ENCODE peak calls at places on chromosomes 2 and 18, in six cellular contexts. One of them, this sample, is unnamed.

GRCh38 chr2:39492095-39492590 is 55.1 kb upstream of the MAP4K3 start:
- DNase-seq in transverse colon: no peak
- DNase-seq in effector memory CD4-positive, alpha-beta T cell: no peak
- DNase-seq in CD8-positive, alpha-beta T cell: no peak
- DNase-seq in fibroblast of villous mesenchyme: peak
- DNase-seq in H7: no peak
- DNase-seq in this sample: no peak

GRCh38 chr18:70301667-70302066 is 12.8 kb downstream of the SOCS6 start:
- DNase-seq in fibroblast of villous mesenchyme: no peak
- DNase-seq in CD8-positive, alpha-beta T cell: no peak
- DNase-seq in H7: no peak
- DNase-seq in transverse colon: no peak
- DNase-seq in effector memory CD4-positive, alpha-beta T cell: no peak
- DNase-seq in this sample: no peak

GRCh38 chr2:84290537-84290936 is 168.5 kb downstream of the SUCLG1 start:
- DNase-seq in effector memory CD4-positive, alpha-beta T cell: no peak
- DNase-seq in H7: no peak
- DNase-seq in fibroblast of villous mesenchyme: no peak
- DNase-seq in CD8-positive, alpha-beta T cell: no peak
- DNase-seq in transverse colon: no peak
- DNase-seq in this sample: peak

GRCh38 chr2:160612266-160612864 is 118.8 kb upstream of the RBMS1 start:
- DNase-seq in CD8-positive, alpha-beta T cell: no peak
- DNase-seq in effector memory CD4-positive, alpha-beta T cell: no peak
- DNase-seq in fibroblast of villous mesenchyme: no peak
- DNase-seq in H7: no peak
- DNase-seq in transverse colon: no peak
- DNase-seq in this sample: no peak

GRCh38 chr2:210445116-210445707 is 31.3 kb downstream of the LANCL1 start:
- DNase-seq in effector memory CD4-positive, alpha-beta T cell: no peak
- DNase-seq in transverse colon: no peak
- DNase-seq in H7: no peak
- DNase-seq in CD8-positive, alpha-beta T cell: no peak
- DNase-seq in fibroblast of villous mesenchyme: peak
- DNase-seq in this sample: no peak

GRCh38 chr2:126880262-126880800 is 18.4 kb upstream of the TEX51 start:
- DNase-seq in H7: no peak
- DNase-seq in fibroblast of villous mesenchyme: no peak
- DNase-seq in transverse colon: no peak
- DNase-seq in CD8-positive, alpha-beta T cell: no peak
- DNase-seq in effector memory CD4-positive, alpha-beta T cell: no peak
- DNase-seq in this sample: no peak

GRCh38 chr18:62957885-62958472 is 242.6 kb downstream of the PHLPP1 start:
- DNase-seq in CD8-positive, alpha-beta T cell: no peak
- DNase-seq in H7: no peak
- DNase-seq in transverse colon: peak
- DNase-seq in fibroblast of villous mesenchyme: peak
- DNase-seq in effector memory CD4-positive, alpha-beta T cell: no peak
- DNase-seq in this sample: peak

GRCh38 chr2:165787334-165787733 is 6.7 kb downstream of the GALNT3 start:
- DNase-seq in fibroblast of villous mesenchyme: no peak
- DNase-seq in effector memory CD4-positive, alpha-beta T cell: no peak
- DNase-seq in transverse colon: no peak
- DNase-seq in H7: no peak
- DNase-seq in CD8-positive, alpha-beta T cell: no peak
- DNase-seq in this sample: no peak

GRCh38 chr2:98572676-98573075 is 35.6 kb downstream of the COA5 start:
- DNase-seq in H7: no peak
- DNase-seq in transverse colon: no peak
- DNase-seq in fibroblast of villous mesenchyme: no peak
- DNase-seq in CD8-positive, alpha-beta T cell: no peak
- DNase-seq in effector memory CD4-positive, alpha-beta T cell: no peak
- DNase-seq in this sample: no peak

GRCh38 chr2:190562121-190562520 is 27.6 kb upstream of the NEMP2 start:
- DNase-seq in fibroblast of villous mesenchyme: no peak
- DNase-seq in H7: peak
- DNase-seq in effector memory CD4-positive, alpha-beta T cell: no peak
- DNase-seq in transverse colon: no peak
- DNase-seq in CD8-positive, alpha-beta T cell: no peak
- DNase-seq in this sample: no peak

GRCh38 chr18:750456-750855 is 38.0 kb upstream of the ENOSF1 start:
- DNase-seq in effector memory CD4-positive, alpha-beta T cell: no peak
- DNase-seq in fibroblast of villous mesenchyme: no peak
- DNase-seq in H7: no peak
- DNase-seq in transverse colon: no peak
- DNase-seq in CD8-positive, alpha-beta T cell: no peak
- DNase-seq in this sample: no peak

GRCh38 chr2:41720702-41721344 is 327.0 kb upstream of the PKDCC start:
- DNase-seq in CD8-positive, alpha-beta T cell: no peak
- DNase-seq in transverse colon: no peak
- DNase-seq in fibroblast of villous mesenchyme: peak
- DNase-seq in H7: no peak
- DNase-seq in effector memory CD4-positive, alpha-beta T cell: no peak
- DNase-seq in this sample: no peak
- H3K4me3 ChIP-seq in CD8-positive, alpha-beta T cell: no peak
- H3K4me3 ChIP-seq in transverse colon: no peak
- H3K4me3 ChIP-seq in fibroblast of villous mesenchyme: no peak
- H3K4me3 ChIP-seq in H7: no peak
- H3K4me3 ChIP-seq in effector memory CD4-positive, alpha-beta T cell: no peak
- H3K4me3 ChIP-seq in this sample: no peak

DNA sequence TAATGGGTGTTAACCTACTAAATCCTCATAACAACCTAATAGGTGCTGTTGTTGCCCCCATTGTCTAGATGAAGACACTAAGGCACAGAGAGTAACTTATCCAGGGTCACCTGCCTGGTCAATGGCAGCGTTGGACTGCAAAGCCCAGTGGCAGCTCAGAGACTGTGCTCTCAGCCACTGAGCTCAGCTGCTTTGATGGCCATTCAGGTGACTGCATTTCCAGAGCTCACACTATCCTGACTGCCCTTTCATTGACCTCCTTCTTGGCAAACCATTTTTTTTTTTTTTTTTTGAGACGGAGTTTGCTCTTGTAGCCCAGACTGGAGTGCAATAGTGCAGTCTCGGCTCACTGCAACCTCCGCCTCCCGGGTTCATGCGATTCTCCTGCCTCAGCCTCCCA is 115.2 kb downstream of the MAPK4 start:
- DNase-seq in fibroblast of villous mesenchyme: no peak
- DNase-seq in H7: no peak
- DNase-seq in effector memory CD4-positive, alpha-beta T cell: no peak
- DNase-seq in CD8-positive, alpha-beta T cell: no peak
- DNase-seq in transverse colon: no peak
- DNase-seq in this sample: no peak
- H3K4me3 ChIP-seq in fibroblast of villous mesenchyme: no peak
- H3K4me3 ChIP-seq in H7: no peak
- H3K4me3 ChIP-seq in effector memory CD4-positive, alpha-beta T cell: no peak
- H3K4me3 ChIP-seq in CD8-positive, alpha-beta T cell: no peak
- H3K4me3 ChIP-seq in transverse colon: no peak
- H3K4me3 ChIP-seq in this sample: no peak

GRCh38 chr2:74513605-74514367 is 464 bp upstream of the TLX2 start:
- DNase-seq in fibroblast of villous mesenchyme: no peak
- DNase-seq in transverse colon: no peak
- DNase-seq in H7: peak
- DNase-seq in CD8-positive, alpha-beta T cell: no peak
- DNase-seq in effector memory CD4-positive, alpha-beta T cell: no peak
- DNase-seq in this sample: no peak

GRCh38 chr2:74515271-74516069 is 1.2 kb downstream of the TLX2 start:
- DNase-seq in effector memory CD4-positive, alpha-beta T cell: no peak
- DNase-seq in H7: peak
- DNase-seq in CD8-positive, alpha-beta T cell: no peak
- DNase-seq in transverse colon: no peak
- DNase-seq in fibroblast of villous mesenchyme: no peak
- DNase-seq in this sample: no peak

GRCh38 chr2:74516070-74516633 is 1.9 kb downstream of the TLX2 start:
- DNase-seq in CD8-positive, alpha-beta T cell: peak
- DNase-seq in fibroblast of villous mesenchyme: peak
- DNase-seq in effector memory CD4-positive, alpha-beta T cell: peak
- DNase-seq in transverse colon: peak
- DNase-seq in H7: peak
- DNase-seq in this sample: peak

GRCh38 chr2:74514368-74515270 is at the start of gene TLX2:
- DNase-seq in effector memory CD4-positive, alpha-beta T cell: no peak
- DNase-seq in fibroblast of villous mesenchyme: no peak
- DNase-seq in transverse colon: no peak
- DNase-seq in H7: peak
- DNase-seq in CD8-positive, alpha-beta T cell: no peak
- DNase-seq in this sample: no peak

DNA sequence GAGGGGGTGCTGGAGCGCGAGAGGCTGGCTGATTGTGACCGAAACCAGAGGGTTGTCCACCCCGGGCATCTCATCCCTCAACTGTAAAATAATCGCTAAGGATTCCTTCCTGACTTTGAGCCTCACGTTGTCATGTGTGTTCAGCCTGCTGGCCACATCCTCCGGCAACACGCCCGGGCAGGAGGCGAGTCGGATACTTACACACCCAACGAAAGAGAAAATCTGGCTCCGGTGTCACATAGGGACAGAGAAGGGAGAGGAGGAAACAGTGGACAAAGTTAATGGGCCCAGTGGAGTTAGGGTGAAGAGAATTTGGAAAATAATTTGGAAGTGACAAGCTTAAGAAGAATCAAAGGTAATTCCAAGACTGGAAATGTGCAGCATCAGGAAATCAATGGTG is 2.4 kb downstream of the TLX2 start:
- DNase-seq in transverse colon: no peak
- DNase-seq in effector memory CD4-positive, alpha-beta T cell: no peak
- DNase-seq in fibroblast of villous mesenchyme: no peak
- DNase-seq in CD8-positive, alpha-beta T cell: no peak
- DNase-seq in H7: no peak
- DNase-seq in this sample: no peak
- H3K4me3 ChIP-seq in transverse colon: no peak
- H3K4me3 ChIP-seq in effector memory CD4-positive, alpha-beta T cell: peak
- H3K4me3 ChIP-seq in fibroblast of villous mesenchyme: no peak
- H3K4me3 ChIP-seq in CD8-positive, alpha-beta T cell: peak
- H3K4me3 ChIP-seq in H7: no peak
- H3K4me3 ChIP-seq in this sample: no peak

GRCh38 chr2:223900531-223900930 is 44.6 kb downstream of the WDFY1 start:
- DNase-seq in transverse colon: no peak
- DNase-seq in H7: no peak
- DNase-seq in effector memory CD4-positive, alpha-beta T cell: no peak
- DNase-seq in CD8-positive, alpha-beta T cell: no peak
- DNase-seq in fibroblast of villous mesenchyme: no peak
- DNase-seq in this sample: no peak
- H3K4me3 ChIP-seq in transverse colon: no peak
- H3K4me3 ChIP-seq in H7: no peak
- H3K4me3 ChIP-seq in effector memory CD4-positive, alpha-beta T cell: no peak
- H3K4me3 ChIP-seq in CD8-positive, alpha-beta T cell: no peak
- H3K4me3 ChIP-seq in fibroblast of villous mesenchyme: no peak
- H3K4me3 ChIP-seq in this sample: no peak

GRCh38 chr18:27040796-27041195 is 144.3 kb downstream of the CHST9 start:
- DNase-seq in H7: no peak
- DNase-seq in effector memory CD4-positive, alpha-beta T cell: no peak
- DNase-seq in CD8-positive, alpha-beta T cell: no peak
- DNase-seq in fibroblast of villous mesenchyme: no peak
- DNase-seq in transverse colon: no peak
- DNase-seq in this sample: no peak
- H3K4me3 ChIP-seq in H7: no peak
- H3K4me3 ChIP-seq in effector memory CD4-positive, alpha-beta T cell: no peak
- H3K4me3 ChIP-seq in CD8-positive, alpha-beta T cell: no peak
- H3K4me3 ChIP-seq in fibroblast of villous mesenchyme: no peak
- H3K4me3 ChIP-seq in transverse colon: no peak
- H3K4me3 ChIP-seq in this sample: no peak

GRCh38 chr2:49801898-49802297 is 647.6 kb upstream of the FSHR start:
- DNase-seq in transverse colon: no peak
- DNase-seq in effector memory CD4-positive, alpha-beta T cell: no peak
- DNase-seq in fibroblast of villous mesenchyme: no peak
- DNase-seq in H7: no peak
- DNase-seq in CD8-positive, alpha-beta T cell: no peak
- DNase-seq in this sample: no peak
- H3K4me3 ChIP-seq in transverse colon: no peak
- H3K4me3 ChIP-seq in effector memory CD4-positive, alpha-beta T cell: no peak
- H3K4me3 ChIP-seq in fibroblast of villous mesenchyme: no peak
- H3K4me3 ChIP-seq in H7: no peak
- H3K4me3 ChIP-seq in CD8-positive, alpha-beta T cell: no peak
- H3K4me3 ChIP-seq in this sample: no peak

GRCh38 chr2:223055140-223055539 is 3.1 kb downstream of the KCNE4 start:
- DNase-seq in transverse colon: no peak
- DNase-seq in effector memory CD4-positive, alpha-beta T cell: no peak
- DNase-seq in CD8-positive, alpha-beta T cell: no peak
- DNase-seq in fibroblast of villous mesenchyme: peak
- DNase-seq in H7: no peak
- DNase-seq in this sample: no peak
- H3K4me3 ChIP-seq in transverse colon: no peak
- H3K4me3 ChIP-seq in effector memory CD4-positive, alpha-beta T cell: no peak
- H3K4me3 ChIP-seq in CD8-positive, alpha-beta T cell: no peak
- H3K4me3 ChIP-seq in fibroblast of villous mesenchyme: no peak
- H3K4me3 ChIP-seq in H7: no peak
- H3K4me3 ChIP-seq in this sample: no peak